ENCODE peak calls at places on chromosomes 11 and 22, in eight cellular contexts. K, X, W, C, Q, S, R and E are unnamed samples.
A peak's percentile ranks its signal among the peaks of the same experiment; 100 is the strongest.

GRCh38 chr11:76627541-76628082 is 42.9 kb downstream of the LRRC32 start:
- DNase-seq in K (no peak), X (no peak), W (no peak), C (no peak), Q (no peak), S (no peak), R (no peak), E (no peak)

GRCh38 chr11:3380706-3381570 is 2.0 kb upstream of the ZNF195 start:
- DNase-seq in K (no peak), X (no peak), W (no peak), C (no peak), Q (no peak), S (no peak), R (no peak), E (no peak)

GRCh38 chr11:20559523-20560300 is 39.7 kb upstream of the SLC6A5 start:
- DNase-seq in K (no peak), X (no peak), W (no peak), C (no peak), Q (no peak), S (no peak), R (no peak), E (no peak)

GRCh38 chr11:21511835-21512440 is 680.9 kb upstream of the ANO5 start:
- DNase-seq in K (no peak), X (peak; percentile 71), W (peak; percentile 27), C (no peak), Q (peak; percentile 30), S (peak; percentile 76), R (peak; percentile 10), E (no peak)

GRCh38 chr22:46414704-46415103 is 79.2 kb downstream of the TRMU start:
- DNase-seq in K (no peak), X (no peak), W (no peak), C (no peak), Q (no peak), S (no peak), R (no peak), E (no peak)

GRCh38 chr11:8283510-8284272 is 20.0 kb upstream of the LMO1 start:
- DNase-seq in K (no peak), X (peak; percentile 43), W (no peak), C (no peak), Q (no peak), S (peak; percentile 81), R (peak; percentile 5), E (peak; percentile 56)

GRCh38 chr11:35061516-35062440 is 77.2 kb upstream of the CD44 start:
- DNase-seq in K (no peak), X (no peak), W (no peak), C (no peak), Q (no peak), S (no peak), R (no peak), E (no peak)

GRCh38 chr11:134276396-134277175 is 407 bp downstream of the GLB1L3 start:
- DNase-seq in K (no peak), X (no peak), W (no peak), C (no peak), Q (no peak), S (no peak), R (no peak), E (no peak)

GRCh38 chr11:3147257-3147619 is 17.9 kb downstream of the OSBPL5 start:
- DNase-seq in K (no peak), X (no peak), W (no peak), C (no peak), Q (no peak), S (peak; percentile 90), R (peak; percentile 85), E (no peak)

GRCh38 chr11:94678236-94678635 is 89.9 kb upstream of the AMOTL1 start:
- DNase-seq in K (no peak), X (no peak), W (no peak), C (no peak), Q (no peak), S (no peak), R (peak; percentile 6), E (no peak)

GRCh38 chr11:100269511-100269910 is 417.6 kb upstream of the ARHGAP42 start:
- DNase-seq in K (no peak), X (no peak), W (no peak), C (no peak), Q (no peak), S (no peak), R (no peak), E (no peak)

GRCh38 chr22:29813563-29813962 is 24.5 kb downstream of the ASCC2 start:
- DNase-seq in K (no peak), X (no peak), W (no peak), C (no peak), Q (no peak), S (no peak), R (peak; percentile 59), E (no peak)

GRCh38 chr11:129997513-129997912 is 5.1 kb downstream of the PRDM10 start:
- DNase-seq in K (no peak), X (no peak), W (no peak), C (no peak), Q (no peak), S (no peak), R (no peak), E (no peak)

GRCh38 chr11:92225206-92225562 is 566 bp downstream of the FAT3 start:
- DNase-seq in K (no peak), X (no peak), W (no peak), C (no peak), Q (no peak), S (peak; percentile 73), R (no peak), E (no peak)

GRCh38 chr11:126607374-126607773 is 251.9 kb downstream of the ST3GAL4 start:
- DNase-seq in K (no peak), X (peak; percentile 59), W (no peak), C (no peak), Q (peak; percentile 52), S (no peak), R (peak; percentile 56), E (no peak)

GRCh38 chr11:31810779-31811647 is at the start of gene PAX6:
- DNase-seq in K (no peak), X (peak; percentile 70), W (no peak), C (peak; percentile 81), Q (peak; percentile 51), S (peak; percentile 89), R (peak; percentile 97), E (no peak)

GRCh38 chr11:63670077-63670737 is 969 bp downstream of the ATL3 start:
- DNase-seq in K (no peak), X (no peak), W (peak; percentile 36), C (no peak), Q (no peak), S (no peak), R (no peak), E (no peak)

GRCh38 chr11:83174008-83174407 is 17.1 kb downstream of the PCF11 start:
- DNase-seq in K (no peak), X (no peak), W (no peak), C (no peak), Q (no peak), S (no peak), R (no peak), E (no peak)

GRCh38 chr22:21948824-21949568 is 3.7 kb downstream of the PPM1F start:
- DNase-seq in K (no peak), X (no peak), W (no peak), C (no peak), Q (no peak), S (no peak), R (no peak), E (no peak)

GRCh38 chr11:2771758-2772466 is 72.1 kb upstream of the KCNQ1OT1 start:
- DNase-seq in K (no peak), X (no peak), W (no peak), C (no peak), Q (peak; percentile 17), S (peak; percentile 44), R (no peak), E (peak; percentile 72)

GRCh38 chr11:70048279-70049024 is 29.7 kb upstream of the ANO1 start:
- DNase-seq in K (no peak), X (no peak), W (no peak), C (no peak), Q (peak; percentile 40), S (no peak), R (no peak), E (no peak)

GRCh38 chr11:3345736-3346135 is 33.2 kb downstream of the ZNF195 start:
- DNase-seq in K (no peak), X (no peak), W (no peak), C (no peak), Q (no peak), S (no peak), R (no peak), E (no peak)

GRCh38 chr22:39175127-39176066 is 22.9 kb upstream of the CBX7 start:
- DNase-seq in K (no peak), X (no peak), W (no peak), C (no peak), Q (no peak), S (peak; percentile 72), R (peak; percentile 45), E (peak; percentile 70)

GRCh38 chr22:48883211-48883960 is 944.3 kb downstream of the BRD1 start:
- DNase-seq in K (no peak), X (no peak), W (no peak), C (no peak), Q (no peak), S (peak; percentile 70), R (no peak), E (peak; percentile 31)

GRCh38 chr22:36510966-36511881 is 4.4 kb upstream of the FOXRED2 start:
- DNase-seq in K (peak; percentile 27), X (peak; percentile 60), W (peak; percentile 37), C (no peak), Q (no peak), S (no peak), R (peak; percentile 50), E (no peak)

GRCh38 chr11:86664930-86665329 is 7.5 kb downstream of the ME3 start:
- DNase-seq in K (no peak), X (no peak), W (no peak), C (no peak), Q (no peak), S (no peak), R (no peak), E (no peak)